ENCODE peak calls at places on chromosomes 3 and 15, in eight cellular contexts. B is KG1; G is neural crest cell; R is stimulated activated CD8-positive, alpha-beta memory T cell treated with anti-CD3 and anti-CD28 coated beads, Interleukin-4, amount 100 ng/mL, for 4 hours; I is choroid plexus epithelial cell; U is A549; S is stimulated activated CD4-positive, alpha-beta T cell treated with anti-CD3 and anti-CD28 coated beads, Interleukin-4, amount 100 ng/mL, for 48 hours; V is AG20443. O is an unnamed sample.

GRCh38 chr15:71201471-71201870 is 86.2 kb downstream of the THSD4 start:
- DNase-seq in B (no peak), G (no peak), R (no peak), I (no peak), U (peak; percentile 29), S (no peak), V (no peak), O (no peak)

GRCh38 chr15:65110676-65111292 is 4.2 kb downstream of the UBAP1L start:
- DNase-seq in B (no peak), G (no peak), R (no peak), I (peak; percentile 62), U (no peak), S (no peak), V (no peak), O (no peak)

GRCh38 chr3:159123877-159124276 is 322.0 kb downstream of the MFSD1 start:
- DNase-seq in B (no peak), G (no peak), R (no peak), I (no peak), U (no peak), S (no peak), V (no peak), O (no peak)

GRCh38 chr3:125132815-125133214 is 77.0 kb upstream of the HEG1 start:
- DNase-seq in B (no peak), G (no peak), R (no peak), I (no peak), U (no peak), S (no peak), V (no peak), O (no peak)

GRCh38 chr3:112127522-112128494 is 5.2 kb downstream of the GCSAM start:
- DNase-seq in B (no peak), G (no peak), R (no peak), I (no peak), U (no peak), S (no peak), V (no peak), O (no peak)

GRCh38 chr3:197490098-197490497 is 65.7 kb downstream of the BDH1 start:
- DNase-seq in B (no peak), G (no peak), R (no peak), I (peak; percentile 53), U (peak; percentile 84), S (no peak), V (peak; percentile 56), O (no peak)

GRCh38 chr15:40046721-40047412 is 7.9 kb upstream of the SRP14 start:
- DNase-seq in B (no peak), G (no peak), R (no peak), I (peak; percentile 75), U (peak; percentile 35), S (no peak), V (peak; percentile 67), O (no peak)

GRCh38 chr3:132756108-132756650 is 34.0 kb upstream of the NPHP3 start:
- DNase-seq in B (no peak), G (no peak), R (no peak), I (no peak), U (no peak), S (no peak), V (no peak), O (no peak)

GRCh38 chr15:48927181-48927580 is 36.5 kb downstream of the SHC4 start:
- DNase-seq in B (no peak), G (no peak), R (no peak), I (no peak), U (no peak), S (no peak), V (no peak), O (no peak)

GRCh38 chr3:48418140-48418539 is 11.7 kb downstream of the PLXNB1 start:
- DNase-seq in B (no peak), G (no peak), R (no peak), I (no peak), U (no peak), S (no peak), V (no peak), O (no peak)

GRCh38 chr15:100807028-100807427 is 72.6 kb upstream of the ALDH1A3 start:
- DNase-seq in B (no peak), G (no peak), R (no peak), I (no peak), U (no peak), S (no peak), V (no peak), O (no peak)

GRCh38 chr3:50267280-50267913 is 1.6 kb upstream of the SEMA3B start:
- DNase-seq in B (no peak), G (no peak), R (no peak), I (peak; percentile 46), U (no peak), S (no peak), V (peak; percentile 72), O (no peak)

GRCh38 chr3:113441051-113441770 is at the start of gene CFAP44:
- DNase-seq in B (no peak), G (peak; percentile 49), R (peak; percentile 25), I (peak; percentile 87), U (no peak), S (peak; percentile 8), V (peak; percentile 18), O (no peak)

GRCh38 chr15:29090617-29091466 is 178.8 kb downstream of the NSMCE3 start:
- DNase-seq in B (peak; percentile 3), G (peak; percentile 50), R (peak; percentile 18), I (peak; percentile 50), U (peak; percentile 41), S (peak; percentile 49), V (no peak), O (no peak)

GRCh38 chr3:80785875-80786274 is 975.6 kb downstream of the GBE1 start:
- DNase-seq in B (no peak), G (no peak), R (no peak), I (no peak), U (no peak), S (no peak), V (no peak), O (no peak)

GRCh38 chr3:131031660-131032059 is 5.0 kb downstream of the NEK11 start:
- DNase-seq in B (no peak), G (no peak), R (no peak), I (no peak), U (no peak), S (no peak), V (peak; percentile 33), O (no peak)

GRCh38 chr15:90680371-90680935 is 36.7 kb upstream of the BLM start:
- DNase-seq in B (no peak), G (no peak), R (no peak), I (peak; percentile 85), U (no peak), S (no peak), V (peak; percentile 86), O (no peak)

GRCh38 chr3:99330924-99331532 is 307.4 kb upstream of the COL8A1 start:
- DNase-seq in B (no peak), G (no peak), R (no peak), I (peak; percentile 61), U (no peak), S (no peak), V (no peak), O (no peak)

GRCh38 chr3:33942483-33943150 is 144.2 kb downstream of the PDCD6IP start:
- DNase-seq in B (no peak), G (no peak), R (no peak), I (peak; percentile 25), U (no peak), S (no peak), V (no peak), O (no peak)

GRCh38 chr3:147493666-147494065 is 84.5 kb downstream of the ZIC1 start:
- DNase-seq in B (no peak), G (no peak), R (no peak), I (peak; percentile 41), U (no peak), S (no peak), V (no peak), O (no peak)

GRCh38 chr3:123788706-123789105 is 95.4 kb downstream of the MYLK start:
- DNase-seq in B (no peak), G (no peak), R (no peak), I (no peak), U (no peak), S (no peak), V (no peak), O (no peak)